ENCODE peak calls at places on chromosomes 11 and 22, in seven cellular contexts. I is GM12878, L is SK-N-SH, A is H1, Q is HepG2, G is HCT116, C is K562. W is an unnamed sample.

GRCh38 chr11:115357066-115357465 is 147.1 kb downstream of the CADM1 start:
- DNase-seq in I (no peak), L (no peak), A (no peak), Q (peak), G (no peak), C (no peak), W (no peak)

GRCh38 chr11:614583-615452 is 932 bp downstream of the IRF7 start:
- DNase-seq in I (no peak), L (no peak), A (no peak), Q (no peak), G (no peak), C (no peak), W (no peak)

GRCh38 chr11:94794287-94795168 is 26.4 kb downstream of the AMOTL1 start:
- DNase-seq in I (no peak), L (peak), A (no peak), Q (no peak), G (peak), C (peak), W (no peak)

GRCh38 chr11:105229758-105230157 is 90.2 kb upstream of the CARD18 start:
- DNase-seq in I (no peak), L (no peak), A (no peak), Q (no peak), G (no peak), C (no peak), W (no peak)

GRCh38 chr22:47209077-47209514 is 446.6 kb downstream of the TBC1D22A start:
- DNase-seq in I (no peak), L (no peak), A (no peak), Q (no peak), G (no peak), C (no peak), W (no peak)

GRCh38 chr11:17745032-17745772 is 10.6 kb downstream of the KCNC1 start:
- DNase-seq in I (no peak), L (no peak), A (no peak), Q (no peak), G (no peak), C (no peak), W (no peak)

GRCh38 chr11:19316434-19316833 is 75.7 kb upstream of the E2F8 start:
- DNase-seq in I (no peak), L (no peak), A (no peak), Q (no peak), G (no peak), C (no peak), W (no peak)

GRCh38 chr11:58574851-58575250 is 805 bp downstream of the LPXN start:
- DNase-seq in I (no peak), L (no peak), A (no peak), Q (no peak), G (no peak), C (no peak), W (no peak)

GRCh38 chr11:70861534-70861933 is 390.8 kb downstream of the SHANK2 start:
- DNase-seq in I (no peak), L (no peak), A (no peak), Q (no peak), G (no peak), C (no peak), W (no peak)

GRCh38 chr11:35662061-35662648 is 420 bp upstream of the TRIM44 start:
- DNase-seq in I (peak), L (peak), A (no peak), Q (peak), G (no peak), C (no peak), W (peak)

GRCh38 chr11:8833568-8834275 is 77.3 kb upstream of the AKIP1 start:
- DNase-seq in I (no peak), L (no peak), A (no peak), Q (no peak), G (no peak), C (no peak), W (no peak)

GRCh38 chr22:25419247-25420113 is 145.0 kb upstream of the GRK3 start:
- DNase-seq in I (peak), L (no peak), A (no peak), Q (peak), G (no peak), C (peak), W (no peak)

GRCh38 chr11:35747638-35748037 is 85.1 kb downstream of the TRIM44 start:
- DNase-seq in I (no peak), L (no peak), A (no peak), Q (no peak), G (no peak), C (no peak), W (peak)

GRCh38 chr11:116373107-116373506 is 399.7 kb downstream of the BUD13 start:
- DNase-seq in I (no peak), L (no peak), A (no peak), Q (no peak), G (no peak), C (no peak), W (no peak)

GRCh38 chr11:34425863-34426262 is 12.9 kb upstream of the CAT start:
- DNase-seq in I (no peak), L (no peak), A (no peak), Q (no peak), G (no peak), C (no peak), W (no peak)

GRCh38 chr22:38034884-38035529 is 22.2 kb upstream of the PICK1 start:
- DNase-seq in I (no peak), L (peak), A (no peak), Q (no peak), G (no peak), C (no peak), W (no peak)

GRCh38 chr11:75195164-75195962 is 44.5 kb downstream of the SLCO2B1 start:
- DNase-seq in I (no peak), L (peak), A (no peak), Q (no peak), G (no peak), C (no peak), W (no peak)

GRCh38 chr11:125517116-125517804 is 21.2 kb upstream of the FEZ1 start:
- DNase-seq in I (no peak), L (peak), A (peak), Q (no peak), G (no peak), C (peak), W (no peak)

GRCh38 chr22:40397436-40397835 is 27.0 kb downstream of the SGSM3 start:
- DNase-seq in I (no peak), L (no peak), A (no peak), Q (no peak), G (no peak), C (no peak), W (peak)

GRCh38 chr11:70490208-70490607 is 91.9 kb downstream of the CTTN start:
- DNase-seq in I (no peak), L (no peak), A (no peak), Q (no peak), G (no peak), C (no peak), W (no peak)

GRCh38 chr11:86660011-86660595 is 12.3 kb downstream of the ME3 start:
- DNase-seq in I (no peak), L (peak), A (no peak), Q (no peak), G (no peak), C (no peak), W (no peak)

GRCh38 chr22:42711281-42711731 is 9.4 kb downstream of the A4GALT start:
- DNase-seq in I (no peak), L (no peak), A (no peak), Q (no peak), G (no peak), C (no peak), W (no peak)

GRCh38 chr22:29302681-29303465 is 3.6 kb upstream of the GAS2L1 start:
- DNase-seq in I (no peak), L (peak), A (no peak), Q (no peak), G (no peak), C (no peak), W (no peak)

GRCh38 chr11:12723410-12724297 is 49.4 kb downstream of the TEAD1 start:
- DNase-seq in I (no peak), L (no peak), A (no peak), Q (peak), G (peak), C (no peak), W (peak)

GRCh38 chr11:43547900-43548381 is 132.6 kb upstream of the HSD17B12 start:
- DNase-seq in I (no peak), L (peak), A (no peak), Q (no peak), G (no peak), C (peak), W (peak)

GRCh38 chr11:120169981-120170698 is 32.2 kb upstream of the TRIM29 start:
- DNase-seq in I (no peak), L (no peak), A (no peak), Q (no peak), G (no peak), C (no peak), W (no peak)

GRCh38 chr22:40182231-40182835 is 4.6 kb downstream of the TNRC6B start:
- DNase-seq in I (no peak), L (no peak), A (no peak), Q (no peak), G (no peak), C (no peak), W (no peak)

DNA sequence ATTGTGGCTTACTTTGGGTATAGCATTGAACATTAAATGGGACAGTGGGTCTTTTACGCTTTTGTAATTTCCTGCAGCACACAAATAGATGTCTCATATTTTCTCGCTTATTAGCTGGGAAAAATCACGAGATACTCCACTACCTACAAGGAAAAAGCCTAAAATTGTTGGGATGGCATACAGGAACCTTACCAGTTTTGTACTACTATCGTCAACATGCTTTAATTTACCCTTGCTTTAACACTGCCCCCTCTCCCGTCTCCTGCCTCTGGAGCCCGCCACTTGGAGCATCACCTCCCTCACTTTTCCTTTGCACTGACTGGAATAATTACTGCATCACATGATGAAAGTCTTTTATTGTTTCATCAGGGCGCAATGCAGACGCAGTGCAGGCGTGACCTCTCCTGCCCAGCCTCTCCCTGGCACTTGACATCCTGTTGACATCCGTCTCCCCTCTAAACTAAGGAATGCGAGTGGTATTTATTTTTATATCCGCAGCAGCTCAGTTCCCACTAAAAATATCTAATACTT is 1.0 kb upstream of the FNBP4 start:
- DNase-seq in I (no peak), L (peak), A (no peak), Q (no peak), G (no peak), C (peak), W (peak)
- TF ChIP-seq JUND in I (no peak), L (no peak), A (no peak), Q (no peak), G (peak), C (no peak), W (no peak)

DNA sequence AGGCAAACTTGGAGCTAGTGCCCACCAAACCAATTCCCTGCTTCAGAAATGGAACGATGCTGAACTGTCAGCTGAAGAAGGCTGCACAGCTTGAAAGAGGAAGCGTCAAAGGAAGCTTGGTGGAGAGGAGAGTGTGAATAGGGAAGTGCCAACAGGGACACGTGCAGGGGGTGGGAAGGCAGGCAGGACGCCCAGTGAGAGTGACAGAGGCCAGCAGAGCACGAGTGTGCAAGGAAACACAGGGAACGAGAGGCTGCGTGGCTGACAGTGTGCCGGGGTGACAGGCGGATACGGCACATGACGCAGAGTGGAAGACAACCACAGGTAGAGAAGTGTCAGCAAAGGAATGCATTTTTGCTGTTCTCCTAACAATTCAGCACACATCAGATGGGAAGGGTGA is 196.4 kb downstream of the LARGE1 start:
- DNase-seq in I (no peak), L (no peak), A (no peak), Q (no peak), G (no peak), C (no peak), W (no peak)
- TF ChIP-seq JUND in I (no peak), L (no peak), A (no peak), Q (no peak), G (no peak), C (no peak), W (no peak)

GRCh38 chr11:73576226-73576625 is 21.7 kb downstream of the FAM168A start:
- DNase-seq in I (no peak), L (no peak), A (no peak), Q (no peak), G (no peak), C (no peak), W (no peak)
- TF ChIP-seq JUND in I (no peak), L (no peak), A (no peak), Q (no peak), G (no peak), C (no peak), W (no peak)

DNA sequence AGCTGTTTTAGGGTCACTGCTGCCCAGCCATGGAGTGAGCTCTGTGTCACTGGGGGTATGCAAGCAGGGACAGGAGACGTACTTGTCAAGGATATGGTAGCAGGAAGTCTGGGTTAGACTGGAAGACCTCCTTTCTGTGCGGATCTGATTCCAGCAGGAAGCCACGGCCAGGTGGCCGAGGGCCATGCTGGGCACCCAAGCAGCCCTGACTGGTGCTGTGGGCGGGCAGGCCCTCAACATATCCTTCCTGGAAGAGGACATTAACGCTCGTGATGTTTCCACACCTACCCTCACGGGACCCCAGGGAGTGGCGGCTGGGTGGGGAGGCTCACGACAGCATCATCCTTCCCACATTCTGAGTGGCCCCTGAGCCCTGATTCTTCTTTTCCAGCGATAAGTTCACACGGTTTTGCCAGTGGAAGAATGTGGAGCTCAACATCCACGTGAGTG is 8.7 kb upstream of the ANKRD13D start:
- DNase-seq in I (no peak), L (no peak), A (no peak), Q (no peak), G (no peak), C (no peak), W (no peak)
- TF ChIP-seq JUND in I (no peak), L (no peak), A (no peak), Q (no peak), G (no peak), C (no peak), W (no peak)

DNA sequence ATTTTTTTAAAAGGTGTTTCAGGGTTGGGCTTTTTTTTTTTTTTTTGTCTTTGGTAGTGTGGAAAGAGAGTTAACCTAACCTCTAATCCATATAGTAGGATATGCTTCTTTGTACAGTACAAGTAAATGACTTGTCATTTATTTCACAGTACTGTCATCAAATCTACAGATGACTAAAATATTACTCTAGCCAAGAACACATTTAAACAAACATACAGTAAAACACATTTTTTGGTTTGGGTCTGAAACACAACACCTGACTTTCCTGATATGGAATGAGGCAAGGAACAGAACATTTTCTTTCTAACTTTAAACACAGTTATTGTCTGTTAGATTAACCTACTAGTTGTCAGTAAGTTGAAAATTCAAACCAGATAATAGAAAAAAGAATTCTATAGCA is 68.1 kb downstream of the IMMP1L start:
- DNase-seq in I (no peak), L (no peak), A (no peak), Q (no peak), G (no peak), C (no peak), W (no peak)
- TF ChIP-seq JUND in I (no peak), L (no peak), A (no peak), Q (no peak), G (no peak), C (no peak), W (no peak)

GRCh38 chr11:123434262-123434661 is 4.2 kb downstream of the GRAMD1B start:
- DNase-seq in I (no peak), L (peak), A (no peak), Q (no peak), G (peak), C (peak), W (peak)
- TF ChIP-seq JUND in I (no peak), L (no peak), A (no peak), Q (no peak), G (no peak), C (no peak), W (no peak)

GRCh38 chr22:33659423-33659822 is 260.9 kb downstream of the LARGE1 start:
- DNase-seq in I (no peak), L (no peak), A (no peak), Q (no peak), G (no peak), C (no peak), W (no peak)

GRCh38 chr22:33657670-33658069 is 262.6 kb downstream of the LARGE1 start:
- DNase-seq in I (no peak), L (no peak), A (no peak), Q (no peak), G (no peak), C (no peak), W (no peak)

GRCh38 chr22:33654173-33654890 is 265.9 kb downstream of the LARGE1 start:
- DNase-seq in I (no peak), L (no peak), A (no peak), Q (no peak), G (no peak), C (no peak), W (no peak)

GRCh38 chr22:33658775-33659174 is 261.5 kb downstream of the LARGE1 start:
- DNase-seq in I (no peak), L (no peak), A (no peak), Q (no peak), G (no peak), C (no peak), W (no peak)

GRCh38 chr22:33656808-33657628 is 263.3 kb downstream of the LARGE1 start:
- DNase-seq in I (no peak), L (peak), A (no peak), Q (no peak), G (no peak), C (no peak), W (no peak)
- TF ChIP-seq JUND in I (no peak), L (no peak), A (no peak), Q (no peak), G (no peak), C (no peak), W (no peak)

GRCh38 chr22:31556627-31557203 is 60.4 kb downstream of the SFI1 start:
- DNase-seq in I (no peak), L (peak), A (no peak), Q (peak), G (peak), C (peak), W (no peak)
- TF ChIP-seq JUND in I (no peak), L (no peak), A (no peak), Q (no peak), G (no peak), C (no peak), W (no peak)